ENCODE peak calls at places on chromosomes 6 and 20, in eight cellular contexts. H, F, A, M, B, O, N and Z are unnamed samples.

GRCh38 chr6:85126448-85127178 is 323.3 kb upstream of the NT5E start:
- DNase-seq in H (no peak), F (peak), A (peak), M (peak), B (peak), O (peak), N (peak), Z (peak)

GRCh38 chr6:142026471-142026870 is 106.3 kb upstream of the GJE1 start:
- DNase-seq in H (no peak), F (no peak), A (no peak), M (no peak), B (no peak), O (no peak), N (no peak), Z (no peak)

GRCh38 chr20:45235995-45236394 is 14.8 kb downstream of the SEMG2 start:
- DNase-seq in H (no peak), F (no peak), A (peak), M (no peak), B (no peak), O (peak), N (no peak), Z (no peak)

GRCh38 chr6:3616565-3617176 is 134.8 kb downstream of the PXDC1 start:
- DNase-seq in H (no peak), F (no peak), A (peak), M (no peak), B (no peak), O (no peak), N (no peak), Z (no peak)

GRCh38 chr20:33568378-33569289 is 78.7 kb downstream of the CBFA2T2 start:
- DNase-seq in H (no peak), F (no peak), A (peak), M (peak), B (no peak), O (no peak), N (peak), Z (no peak)

GRCh38 chr6:129206761-129207330 is 323.9 kb downstream of the LAMA2 start:
- DNase-seq in H (no peak), F (no peak), A (no peak), M (no peak), B (no peak), O (no peak), N (no peak), Z (no peak)

GRCh38 chr20:34426026-34426425 is 63.0 kb downstream of the ITCH start:
- DNase-seq in H (no peak), F (no peak), A (no peak), M (no peak), B (no peak), O (no peak), N (no peak), Z (no peak)

GRCh38 chr20:36808317-36809257 is 35.0 kb upstream of the DSN1 start:
- DNase-seq in H (no peak), F (peak), A (peak), M (peak), B (peak), O (peak), N (peak), Z (peak)

GRCh38 chr20:62524486-62524885 is 48.7 kb upstream of the GATA5 start:
- DNase-seq in H (no peak), F (no peak), A (no peak), M (no peak), B (no peak), O (peak), N (peak), Z (no peak)

GRCh38 chr6:157025459-157025858 is 248.3 kb downstream of the ARID1B start:
- DNase-seq in H (no peak), F (no peak), A (no peak), M (peak), B (no peak), O (no peak), N (no peak), Z (no peak)

GRCh38 chr20:17621229-17621968 is 51.5 kb downstream of the DSTN start:
- DNase-seq in H (no peak), F (no peak), A (no peak), M (no peak), B (no peak), O (no peak), N (peak), Z (no peak)

GRCh38 chr6:106064103-106064502 is 22.0 kb upstream of the PRDM1 start:
- DNase-seq in H (no peak), F (no peak), A (no peak), M (no peak), B (no peak), O (no peak), N (no peak), Z (no peak)

GRCh38 chr20:37343212-37343993 is 2.5 kb upstream of the SRC start:
- DNase-seq in H (no peak), F (no peak), A (no peak), M (peak), B (peak), O (no peak), N (no peak), Z (no peak)

DNA sequence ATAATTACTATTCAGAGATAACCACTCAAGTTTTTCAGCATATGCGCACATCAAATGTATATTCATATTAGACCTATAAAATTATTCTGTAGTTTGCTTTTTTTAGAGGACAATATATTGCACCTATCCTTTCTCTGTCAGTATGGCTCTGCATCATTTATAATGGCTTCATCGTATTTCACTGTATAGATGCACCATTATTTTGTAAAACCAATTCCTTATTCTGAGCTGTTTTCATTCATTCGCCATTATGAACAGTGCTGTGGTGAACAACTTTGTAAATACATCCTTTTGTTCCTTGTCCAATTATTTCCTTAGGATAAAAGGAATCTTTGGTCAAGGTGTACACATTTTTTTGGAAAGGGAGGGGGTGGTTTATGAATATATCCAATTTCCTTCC is 29.2 kb upstream of the BCAS4 start:
- DNase-seq in H (no peak), F (no peak), A (no peak), M (no peak), B (peak), O (no peak), N (no peak), Z (no peak)
- TF ChIP-seq MAX in H (no peak), F (no peak), A (no peak), M (no peak), B (no peak), O (no peak), N (no peak), Z (no peak)

DNA sequence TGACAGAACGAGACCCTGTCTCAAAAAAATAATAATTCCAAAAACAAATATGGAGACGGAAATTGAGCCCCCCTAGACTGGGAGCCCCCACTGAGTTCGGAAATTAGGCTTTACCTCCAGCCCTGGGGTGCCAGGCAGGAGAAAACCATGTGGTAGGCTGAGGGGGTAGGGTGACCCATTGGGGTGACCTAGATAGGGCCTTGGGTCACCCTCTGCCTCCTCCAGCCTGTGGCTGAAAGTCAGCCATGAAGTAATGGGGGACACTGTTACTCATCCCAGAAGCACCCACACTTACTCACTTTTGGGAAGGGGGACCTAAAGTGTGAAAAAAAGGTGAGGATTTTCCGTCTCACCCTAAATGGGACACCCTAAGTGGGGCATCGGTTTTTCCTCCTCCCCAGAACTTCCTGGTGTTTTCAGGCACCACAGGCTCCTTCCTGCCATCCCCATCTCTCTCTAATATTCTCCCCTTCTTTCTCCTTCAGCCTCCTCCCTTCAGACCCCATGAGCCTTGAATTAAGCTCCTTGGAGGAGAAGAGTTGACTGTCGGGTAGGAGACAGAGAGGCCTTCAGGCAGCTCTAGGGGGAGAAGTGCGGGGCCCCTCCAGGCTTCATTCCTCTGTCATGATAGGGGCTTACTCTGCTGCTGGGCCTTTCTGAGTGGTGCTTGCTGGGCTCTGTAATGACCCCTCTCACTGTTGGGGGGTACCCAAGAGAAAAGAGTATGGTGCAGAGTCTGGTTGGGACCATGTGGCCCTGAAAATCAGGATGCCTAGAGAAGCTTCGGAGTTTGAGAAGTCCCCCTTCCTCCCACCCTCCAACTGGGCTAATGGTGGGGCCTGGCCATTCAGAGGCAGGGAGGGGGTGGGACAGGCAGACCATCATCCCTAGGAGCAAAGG is 2.4 kb downstream of the LTB start:
- DNase-seq in H (no peak), F (no peak), A (no peak), M (no peak), B (no peak), O (no peak), N (no peak), Z (peak)
- H3K4me3 ChIP-seq in H (peak), F (no peak), A (peak), M (no peak), B (no peak), O (no peak), N (no peak), Z (peak)

GRCh38 chr6:40832691-40833090 is 206.3 kb downstream of the UNC5CL start:
- DNase-seq in H (no peak), F (no peak), A (no peak), M (no peak), B (no peak), O (no peak), N (no peak), Z (no peak)
- TF ChIP-seq MAX in H (no peak), F (no peak), A (no peak), M (no peak), B (no peak), O (no peak), N (no peak), Z (no peak)

GRCh38 chr6:27757307-27757706 is 154.9 kb downstream of the OR2B2 start:
- DNase-seq in H (no peak), F (no peak), A (peak), M (no peak), B (no peak), O (peak), N (no peak), Z (no peak)
- H3K4me3 ChIP-seq in H (peak), F (no peak), A (peak), M (no peak), B (no peak), O (peak), N (no peak), Z (no peak)

GRCh38 chr20:20609522-20609921 is 102.9 kb downstream of the RALGAPA2 start:
- DNase-seq in H (no peak), F (no peak), A (no peak), M (no peak), B (no peak), O (no peak), N (no peak), Z (no peak)
- TF ChIP-seq MAX in H (no peak), F (no peak), A (no peak), M (no peak), B (no peak), O (no peak), N (no peak), Z (no peak)